ENCODE peak calls at places on chromosomes 1 and 21, in seven cellular contexts. V is NCI-H748 treated with DMSO at 0.1 percent for 48 hours; X is stimulated activated CD4-positive, alpha-beta T cell treated with anti-CD3 and anti-CD28 coated beads, Interleukin-2, amount 100 ng/mL, for 24 hours; C is DMS79 treated with DMSO at 0.1 percent for 48 hours; Z is fibroblast of lung; S is germinal center; E is WTC11. H is an unnamed sample.

GRCh38 chr1:32680642-32681041 is 21.9 kb downstream of the SYNC start:
- DNase-seq in X (no peak), E (no peak), S (no peak), Z (no peak), C (no peak), V (no peak), H (no peak)

GRCh38 chr1:28123461-28123961 is 35.1 kb upstream of the EYA3 start:
- DNase-seq in S (no peak), C (no peak), E (no peak), X (no peak), Z (peak), V (no peak), H (no peak)

GRCh38 chr1:209667103-209667502 is 8.1 kb upstream of the G0S2 start:
- DNase-seq in E (no peak), S (no peak), V (no peak), C (no peak), X (no peak), Z (no peak), H (no peak)

GRCh38 chr1:65526049-65526556 is 105.6 kb downstream of the LEPR start:
- DNase-seq in E (no peak), V (no peak), C (no peak), S (no peak), Z (no peak), X (no peak), H (no peak)

GRCh38 chr1:225882699-225883615 is 777 bp upstream of the TMEM63A start:
- DNase-seq in V (no peak), Z (peak), C (no peak), X (peak), E (peak), S (no peak), H (no peak)

GRCh38 chr1:226624526-226624925 is 76.0 kb downstream of the STUM start:
- DNase-seq in X (no peak), E (no peak), Z (peak), C (no peak), S (no peak), V (no peak), H (no peak)

GRCh38 chr1:74673351-74674111 is at the start of gene ERICH3:
- DNase-seq in E (peak), Z (peak), V (peak), X (no peak), C (no peak), S (no peak), H (no peak)

GRCh38 chr1:70459502-70460225 is 48.6 kb downstream of the CTH start:
- DNase-seq in E (no peak), V (no peak), Z (peak), C (no peak), S (no peak), X (no peak), H (no peak)

GRCh38 chr1:43270421-43271095 is 775 bp downstream of the TMEM125 start:
- DNase-seq in Z (peak), S (no peak), C (peak), E (peak), X (peak), V (peak), H (no peak)

GRCh38 chr21:42254631-42255030 is 35.7 kb downstream of the ABCG1 start:
- DNase-seq in E (no peak), X (no peak), S (no peak), Z (no peak), V (no peak), C (no peak), H (no peak)

GRCh38 chr1:182107218-182107617 is 45.7 kb upstream of the ZNF648 start:
- DNase-seq in V (no peak), E (no peak), C (no peak), Z (no peak), S (no peak), X (no peak), H (no peak)

GRCh38 chr1:39832294-39832693 is 43.6 kb upstream of the BMP8B start:
- DNase-seq in X (no peak), E (no peak), V (no peak), S (no peak), Z (no peak), C (no peak), H (no peak)

GRCh38 chr1:36157115-36157903 is 1.3 kb downstream of the MAP7D1 start:
- DNase-seq in S (no peak), C (no peak), X (no peak), E (no peak), Z (peak), V (no peak), H (no peak)

GRCh38 chr1:1419812-1420653 is 1.0 kb downstream of the ANKRD65 start:
- DNase-seq in S (peak), Z (no peak), E (peak), C (peak), X (no peak), V (no peak), H (no peak)